ENCODE peak calls at places on chromosomes 6 and 20, in six cellular contexts. One of them, this sample, is unnamed.

GRCh38 chr20:15236812-15237211 is 899.4 kb upstream of the FLRT3 start:
- DNase-seq in T1000: no peak
- DNase-seq in ureter: no peak
- DNase-seq in upper lobe of right lung: no peak
- DNase-seq in mucosa of descending colon: no peak
- DNase-seq in spleen: no peak
- DNase-seq in this sample: no peak

GRCh38 chr6:46816626-46817025 is 23.4 kb downstream of the MEP1A start:
- DNase-seq in T1000: no peak
- DNase-seq in mucosa of descending colon: no peak
- DNase-seq in upper lobe of right lung: no peak
- DNase-seq in ureter: no peak
- DNase-seq in spleen: no peak
- DNase-seq in this sample: no peak

GRCh38 chr6:75230484-75231325 is 12.9 kb downstream of the COX7A2 start:
- DNase-seq in T1000: no peak
- DNase-seq in mucosa of descending colon: no peak
- DNase-seq in ureter: no peak
- DNase-seq in upper lobe of right lung: no peak
- DNase-seq in spleen: no peak
- DNase-seq in this sample: no peak

GRCh38 chr6:4858194-4859028 is 82.2 kb downstream of the CDYL start:
- DNase-seq in upper lobe of right lung: no peak
- DNase-seq in ureter: no peak
- DNase-seq in mucosa of descending colon: no peak
- DNase-seq in spleen: no peak
- DNase-seq in T1000: no peak
- DNase-seq in this sample: no peak

GRCh38 chr20:36092424-36093024 is 62.0 kb upstream of the EPB41L1 start:
- DNase-seq in T1000: peak; percentile 10
- DNase-seq in spleen: no peak
- DNase-seq in mucosa of descending colon: no peak
- DNase-seq in ureter: no peak
- DNase-seq in upper lobe of right lung: peak; percentile 81
- DNase-seq in this sample: no peak

GRCh38 chr6:132964868-132965382 is 150.6 kb downstream of the RPS12 start:
- DNase-seq in spleen: no peak
- DNase-seq in T1000: no peak
- DNase-seq in ureter: no peak
- DNase-seq in mucosa of descending colon: no peak
- DNase-seq in upper lobe of right lung: no peak
- DNase-seq in this sample: no peak

GRCh38 chr6:148854086-148854485 is 107.3 kb downstream of the UST start:
- DNase-seq in mucosa of descending colon: no peak
- DNase-seq in spleen: no peak
- DNase-seq in upper lobe of right lung: no peak
- DNase-seq in ureter: no peak
- DNase-seq in T1000: no peak
- DNase-seq in this sample: no peak

GRCh38 chr6:23533954-23534725 is 591.9 kb upstream of the NRSN1 start:
- DNase-seq in T1000: no peak
- DNase-seq in mucosa of descending colon: no peak
- DNase-seq in ureter: no peak
- DNase-seq in spleen: no peak
- DNase-seq in upper lobe of right lung: no peak
- DNase-seq in this sample: no peak

GRCh38 chr20:46004813-46005505 is 3.7 kb upstream of the MMP9 start:
- DNase-seq in T1000: no peak
- DNase-seq in spleen: peak; percentile 87
- DNase-seq in mucosa of descending colon: no peak
- DNase-seq in ureter: no peak
- DNase-seq in upper lobe of right lung: no peak
- DNase-seq in this sample: peak; percentile 69

GRCh38 chr20:10094566-10095173 is 59.9 kb downstream of the ANKEF1 start:
- DNase-seq in spleen: no peak
- DNase-seq in mucosa of descending colon: no peak
- DNase-seq in upper lobe of right lung: no peak
- DNase-seq in T1000: no peak
- DNase-seq in ureter: no peak
- DNase-seq in this sample: no peak

GRCh38 chr6:37283786-37284185 is 25.8 kb upstream of the TMEM217 start:
- DNase-seq in upper lobe of right lung: no peak
- DNase-seq in T1000: no peak
- DNase-seq in mucosa of descending colon: peak; percentile 52
- DNase-seq in ureter: peak; percentile 55
- DNase-seq in spleen: no peak
- DNase-seq in this sample: peak; percentile 67

GRCh38 chr6:156434795-156435190 is 342.4 kb upstream of the ARID1B start:
- DNase-seq in ureter: no peak
- DNase-seq in upper lobe of right lung: no peak
- DNase-seq in spleen: no peak
- DNase-seq in T1000: no peak
- DNase-seq in mucosa of descending colon: no peak
- DNase-seq in this sample: no peak

GRCh38 chr6:146997062-146997461 is 207.2 kb upstream of the STXBP5 start:
- DNase-seq in ureter: no peak
- DNase-seq in upper lobe of right lung: no peak
- DNase-seq in spleen: no peak
- DNase-seq in mucosa of descending colon: no peak
- DNase-seq in T1000: no peak
- DNase-seq in this sample: no peak

GRCh38 chr6:100664274-100665040 is 199.7 kb upstream of the SIM1 start:
- DNase-seq in spleen: no peak
- DNase-seq in upper lobe of right lung: no peak
- DNase-seq in ureter: no peak
- DNase-seq in mucosa of descending colon: no peak
- DNase-seq in T1000: no peak
- DNase-seq in this sample: no peak

GRCh38 chr20:4081396-4081795 is 66.0 kb upstream of the RNF24 start:
- DNase-seq in ureter: no peak
- DNase-seq in mucosa of descending colon: no peak
- DNase-seq in spleen: no peak
- DNase-seq in T1000: no peak
- DNase-seq in upper lobe of right lung: no peak
- DNase-seq in this sample: no peak

GRCh38 chr6:47669684-47670515 is 28.5 kb upstream of the ADGRF4 start:
- DNase-seq in spleen: no peak
- DNase-seq in ureter: peak; percentile 53
- DNase-seq in upper lobe of right lung: no peak
- DNase-seq in mucosa of descending colon: no peak
- DNase-seq in T1000: no peak
- DNase-seq in this sample: no peak

GRCh38 chr6:17086469-17086868 is 15.4 kb upstream of the STMND1 start:
- DNase-seq in ureter: peak; percentile 76
- DNase-seq in mucosa of descending colon: no peak
- DNase-seq in upper lobe of right lung: no peak
- DNase-seq in T1000: peak; percentile 18
- DNase-seq in spleen: no peak
- DNase-seq in this sample: no peak

This sample was measured in ascending aorta.